ENCODE peak calls at places on chromosome 6, in six cellular contexts. One of them, this sample, is unnamed.

GRCh38 chr6:148445116-148445515 is 102.5 kb downstream of the SASH1 start:
- DNase-seq in PC-3: peak
- DNase-seq in thyroid gland: no peak
- DNase-seq in left ventricle myocardium inferior: no peak
- DNase-seq in left lung: no peak
- DNase-seq in right cardiac atrium: no peak
- DNase-seq in this sample: no peak

GRCh38 chr6:145245119-145245518 is 490.2 kb downstream of the EPM2A start:
- DNase-seq in PC-3: no peak
- DNase-seq in thyroid gland: no peak
- DNase-seq in left ventricle myocardium inferior: no peak
- DNase-seq in left lung: no peak
- DNase-seq in right cardiac atrium: no peak
- DNase-seq in this sample: no peak

GRCh38 chr6:102813489-102814275 is 1420.2 kb downstream of the GRIK2 start:
- DNase-seq in PC-3: peak
- DNase-seq in thyroid gland: no peak
- DNase-seq in left ventricle myocardium inferior: no peak
- DNase-seq in left lung: no peak
- DNase-seq in right cardiac atrium: no peak
- DNase-seq in this sample: no peak

GRCh38 chr6:169847773-169848380 is 96.5 kb downstream of the ERMARD start:
- DNase-seq in PC-3: peak
- DNase-seq in thyroid gland: no peak
- DNase-seq in left ventricle myocardium inferior: no peak
- DNase-seq in left lung: no peak
- DNase-seq in right cardiac atrium: peak
- DNase-seq in this sample: no peak

GRCh38 chr6:77466055-77467028 is 3.1 kb upstream of the HTR1B start:
- DNase-seq in PC-3: peak
- DNase-seq in thyroid gland: peak
- DNase-seq in left ventricle myocardium inferior: peak
- DNase-seq in left lung: peak
- DNase-seq in right cardiac atrium: peak
- DNase-seq in this sample: no peak

GRCh38 chr6:169370054-169370453 is 116.4 kb upstream of the THBS2 start:
- DNase-seq in PC-3: no peak
- DNase-seq in thyroid gland: no peak
- DNase-seq in left ventricle myocardium inferior: no peak
- DNase-seq in left lung: peak
- DNase-seq in right cardiac atrium: no peak
- DNase-seq in this sample: no peak

GRCh38 chr6:6221829-6222535 is 98.5 kb downstream of the F13A1 start:
- DNase-seq in PC-3: peak
- DNase-seq in thyroid gland: peak
- DNase-seq in left ventricle myocardium inferior: no peak
- DNase-seq in left lung: no peak
- DNase-seq in right cardiac atrium: no peak
- DNase-seq in this sample: no peak

GRCh38 chr6:3867616-3868502 is 18.7 kb downstream of the FAM50B start:
- DNase-seq in PC-3: no peak
- DNase-seq in thyroid gland: no peak
- DNase-seq in left ventricle myocardium inferior: no peak
- DNase-seq in left lung: no peak
- DNase-seq in right cardiac atrium: no peak
- DNase-seq in this sample: no peak

GRCh38 chr6:139395371-139395770 is 20.9 kb upstream of the CITED2 start:
- DNase-seq in PC-3: no peak
- DNase-seq in thyroid gland: no peak
- DNase-seq in left ventricle myocardium inferior: no peak
- DNase-seq in left lung: no peak
- DNase-seq in right cardiac atrium: no peak
- DNase-seq in this sample: no peak

GRCh38 chr6:133396225-133396624 is 155.1 kb downstream of the EYA4 start:
- DNase-seq in PC-3: peak
- DNase-seq in thyroid gland: no peak
- DNase-seq in left ventricle myocardium inferior: no peak
- DNase-seq in left lung: no peak
- DNase-seq in right cardiac atrium: no peak
- DNase-seq in this sample: no peak

GRCh38 chr6:168120390-168121307 is 41.6 kb upstream of the FRMD1 start:
- DNase-seq in PC-3: no peak
- DNase-seq in thyroid gland: no peak
- DNase-seq in left ventricle myocardium inferior: no peak
- DNase-seq in left lung: no peak
- DNase-seq in right cardiac atrium: no peak
- DNase-seq in this sample: no peak

GRCh38 chr6:157613011-157613522 is 210.0 kb upstream of the SNX9 start:
- DNase-seq in PC-3: peak
- DNase-seq in thyroid gland: no peak
- DNase-seq in left ventricle myocardium inferior: no peak
- DNase-seq in left lung: no peak
- DNase-seq in right cardiac atrium: no peak
- DNase-seq in this sample: peak

GRCh38 chr6:123016431-123017110 is 20.5 kb downstream of the CLVS2 start:
- DNase-seq in PC-3: no peak
- DNase-seq in thyroid gland: peak
- DNase-seq in left ventricle myocardium inferior: no peak
- DNase-seq in left lung: no peak
- DNase-seq in right cardiac atrium: no peak
- DNase-seq in this sample: no peak

GRCh38 chr6:33696538-33697518 is 14.7 kb downstream of the UQCC2 start:
- DNase-seq in PC-3: peak
- DNase-seq in thyroid gland: peak
- DNase-seq in left ventricle myocardium inferior: peak
- DNase-seq in left lung: no peak
- DNase-seq in right cardiac atrium: peak
- DNase-seq in this sample: no peak

GRCh38 chr6:99530627-99531026 is 15.4 kb upstream of the USP45 start:
- DNase-seq in PC-3: no peak
- DNase-seq in thyroid gland: no peak
- DNase-seq in left ventricle myocardium inferior: no peak
- DNase-seq in left lung: no peak
- DNase-seq in right cardiac atrium: no peak
- DNase-seq in this sample: no peak

GRCh38 chr6:152170702-152171667 is 363.5 kb downstream of the ESR1 start:
- DNase-seq in PC-3: no peak
- DNase-seq in thyroid gland: no peak
- DNase-seq in left ventricle myocardium inferior: no peak
- DNase-seq in left lung: no peak
- DNase-seq in right cardiac atrium: no peak
- DNase-seq in this sample: no peak

GRCh38 chr6:29680416-29680815 is 536 bp downstream of the ZFP57 start:
- DNase-seq in PC-3: no peak
- DNase-seq in thyroid gland: no peak
- DNase-seq in left ventricle myocardium inferior: no peak
- DNase-seq in left lung: no peak
- DNase-seq in right cardiac atrium: no peak
- DNase-seq in this sample: no peak

GRCh38 chr6:29678114-29678513 is 2.8 kb downstream of the ZFP57 start:
- DNase-seq in PC-3: peak
- DNase-seq in thyroid gland: no peak
- DNase-seq in left ventricle myocardium inferior: no peak
- DNase-seq in left lung: no peak
- DNase-seq in right cardiac atrium: no peak
- DNase-seq in this sample: no peak

GRCh38 chr6:29679962-29680361 is 990 bp downstream of the ZFP57 start:
- DNase-seq in PC-3: no peak
- DNase-seq in thyroid gland: no peak
- DNase-seq in left ventricle myocardium inferior: no peak
- DNase-seq in left lung: no peak
- DNase-seq in right cardiac atrium: no peak
- DNase-seq in this sample: no peak

GRCh38 chr6:29681811-29682210 is 859 bp upstream of the ZFP57 start:
- DNase-seq in PC-3: no peak
- DNase-seq in thyroid gland: no peak
- DNase-seq in left ventricle myocardium inferior: no peak
- DNase-seq in left lung: no peak
- DNase-seq in right cardiac atrium: no peak
- DNase-seq in this sample: no peak

DNA sequence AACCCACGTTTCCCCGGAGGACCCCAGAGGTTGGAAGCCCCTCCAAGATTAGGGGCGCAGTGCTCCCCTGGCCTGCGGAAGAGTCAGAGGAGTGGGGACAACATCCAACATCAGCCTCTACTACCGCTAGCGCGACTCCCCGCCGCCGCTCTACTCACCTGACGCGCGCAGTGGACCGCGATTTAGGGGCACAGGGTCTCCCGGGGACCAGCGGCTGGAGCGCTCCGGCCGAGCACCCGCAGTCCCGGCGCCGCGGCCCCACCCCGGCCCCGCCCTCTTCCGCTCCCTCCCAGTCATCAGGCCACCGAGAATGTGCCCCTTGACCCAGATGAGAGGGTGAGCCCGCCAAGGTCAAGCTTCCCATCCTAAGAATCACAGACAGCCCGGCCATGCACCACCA is at the start of gene ZFP57:
- DNase-seq in PC-3: no peak
- DNase-seq in thyroid gland: no peak
- DNase-seq in left ventricle myocardium inferior: no peak
- DNase-seq in left lung: no peak
- DNase-seq in right cardiac atrium: no peak
- DNase-seq in this sample: no peak
- H3K4me3 ChIP-seq in PC-3: no peak
- H3K4me3 ChIP-seq in thyroid gland: no peak
- H3K4me3 ChIP-seq in left ventricle myocardium inferior: no peak
- H3K4me3 ChIP-seq in left lung: no peak
- H3K4me3 ChIP-seq in right cardiac atrium: no peak
- H3K4me3 ChIP-seq in this sample: peak

DNA sequence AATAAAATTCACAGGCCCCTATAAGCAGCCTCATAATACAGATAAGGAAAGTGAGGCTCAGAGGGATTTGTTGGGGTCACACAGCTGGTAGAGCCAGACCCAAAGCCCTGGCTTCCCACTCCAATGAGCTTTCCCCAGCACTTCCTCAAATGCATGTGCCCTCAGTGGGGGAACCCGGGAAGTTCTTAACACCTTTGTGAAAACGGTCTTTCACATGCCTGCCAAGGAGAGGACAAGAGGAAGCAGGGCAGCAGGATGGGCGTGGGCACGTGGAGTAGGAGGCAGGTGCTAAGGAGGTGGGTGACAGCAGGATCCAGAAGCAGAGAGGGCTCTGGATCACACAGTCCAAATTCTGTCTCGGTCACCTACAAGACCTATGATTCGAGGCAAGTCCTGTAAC is 598 bp downstream of the PI16 start:
- DNase-seq in PC-3: no peak
- DNase-seq in thyroid gland: no peak
- DNase-seq in left ventricle myocardium inferior: no peak
- DNase-seq in left lung: no peak
- DNase-seq in right cardiac atrium: no peak
- DNase-seq in this sample: no peak
- H3K4me3 ChIP-seq in PC-3: no peak
- H3K4me3 ChIP-seq in thyroid gland: no peak
- H3K4me3 ChIP-seq in left ventricle myocardium inferior: peak
- H3K4me3 ChIP-seq in left lung: no peak
- H3K4me3 ChIP-seq in right cardiac atrium: peak
- H3K4me3 ChIP-seq in this sample: no peak

GRCh38 chr6:12958052-12958706 is 241.6 kb downstream of the PHACTR1 start:
- DNase-seq in PC-3: no peak
- DNase-seq in thyroid gland: no peak
- DNase-seq in left ventricle myocardium inferior: no peak
- DNase-seq in left lung: no peak
- DNase-seq in right cardiac atrium: no peak
- DNase-seq in this sample: no peak
- H3K4me3 ChIP-seq in PC-3: no peak
- H3K4me3 ChIP-seq in thyroid gland: peak
- H3K4me3 ChIP-seq in left ventricle myocardium inferior: peak
- H3K4me3 ChIP-seq in left lung: peak
- H3K4me3 ChIP-seq in right cardiac atrium: peak
- H3K4me3 ChIP-seq in this sample: peak

GRCh38 chr6:57313009-57313408 is 4.4 kb upstream of the PRIM2 start:
- DNase-seq in PC-3: no peak
- DNase-seq in thyroid gland: no peak
- DNase-seq in left ventricle myocardium inferior: no peak
- DNase-seq in left lung: no peak
- DNase-seq in right cardiac atrium: no peak
- DNase-seq in this sample: no peak
- H3K4me3 ChIP-seq in PC-3: peak
- H3K4me3 ChIP-seq in thyroid gland: no peak
- H3K4me3 ChIP-seq in left ventricle myocardium inferior: no peak
- H3K4me3 ChIP-seq in left lung: no peak
- H3K4me3 ChIP-seq in right cardiac atrium: no peak
- H3K4me3 ChIP-seq in this sample: no peak